ENCODE peak calls at places on chromosomes 6 and 20, in eight cellular contexts. R, A, M, G, B, E, X and H are unnamed samples.

GRCh38 chr20:46195264-46196038 is 77.3 kb downstream of the CD40 start:
- DNase-seq in R (no peak), A (no peak), M (no peak), G (no peak), B (no peak), E (no peak), X (no peak), H (no peak)

GRCh38 chr6:27148404-27148795 is 99.1 kb upstream of the PRSS16 start:
- DNase-seq in R (no peak), A (no peak), M (no peak), G (no peak), B (no peak), E (no peak), X (no peak), H (no peak)

GRCh38 chr6:131980791-131981623 is 29.8 kb upstream of the CCN2 start:
- DNase-seq in R (no peak), A (no peak), M (no peak), G (no peak), B (no peak), E (no peak), X (peak; percentile 41), H (no peak)

GRCh38 chr6:33007831-33008395 is 1.5 kb downstream of the HLA-DOA start:
- DNase-seq in R (no peak), A (no peak), M (no peak), G (no peak), B (no peak), E (no peak), X (no peak), H (no peak)

GRCh38 chr6:146090474-146090873 is 61.6 kb downstream of the GRM1 start:
- DNase-seq in R (no peak), A (peak; percentile 57), M (no peak), G (no peak), B (no peak), E (no peak), X (no peak), H (no peak)

GRCh38 chr6:135179920-135180457 is 1.1 kb upstream of the MYB start:
- DNase-seq in R (no peak), A (no peak), M (peak; percentile 46), G (no peak), B (no peak), E (no peak), X (no peak), H (no peak)

GRCh38 chr6:138250513-138251247 is 32.4 kb upstream of the PBOV1 start:
- DNase-seq in R (peak; percentile 26), A (peak; percentile 90), M (peak; percentile 5), G (no peak), B (peak; percentile 59), E (no peak), X (no peak), H (no peak)

GRCh38 chr20:47377122-47377722 is 20.7 kb upstream of the ZMYND8 start:
- DNase-seq in R (no peak), A (peak; percentile 82), M (no peak), G (no peak), B (no peak), E (no peak), X (no peak), H (no peak)

GRCh38 chr6:135922170-135922569 is 70.7 kb downstream of the PDE7B start:
- DNase-seq in R (no peak), A (peak; percentile 96), M (peak; percentile 98), G (no peak), B (no peak), E (peak; percentile 72), X (no peak), H (no peak)

GRCh38 chr6:147204843-147205311 is 660 bp downstream of the STXBP5 start:
- DNase-seq in R (no peak), A (peak; percentile 48), M (peak; percentile 10), G (no peak), B (no peak), E (no peak), X (no peak), H (no peak)

GRCh38 chr6:63634630-63635029 is 972 bp upstream of the PHF3 start:
- DNase-seq in R (no peak), A (no peak), M (no peak), G (no peak), B (no peak), E (no peak), X (no peak), H (no peak)

GRCh38 chr20:3729811-3730550 is 2.5 kb upstream of the HSPA12B start:
- DNase-seq in R (no peak), A (no peak), M (no peak), G (no peak), B (no peak), E (peak; percentile 60), X (no peak), H (no peak)

GRCh38 chr20:3730803-3731370 is 1.6 kb upstream of the HSPA12B start:
- DNase-seq in R (no peak), A (no peak), M (no peak), G (no peak), B (no peak), E (no peak), X (no peak), H (no peak)

GRCh38 chr20:3728876-3729275 is 3.6 kb upstream of the HSPA12B start:
- DNase-seq in R (no peak), A (no peak), M (no peak), G (no peak), B (no peak), E (peak; percentile 58), X (no peak), H (no peak)

GRCh38 chr20:3728354-3728753 is 4.1 kb upstream of the HSPA12B start:
- DNase-seq in R (no peak), A (no peak), M (no peak), G (no peak), B (no peak), E (no peak), X (no peak), H (no peak)

DNA sequence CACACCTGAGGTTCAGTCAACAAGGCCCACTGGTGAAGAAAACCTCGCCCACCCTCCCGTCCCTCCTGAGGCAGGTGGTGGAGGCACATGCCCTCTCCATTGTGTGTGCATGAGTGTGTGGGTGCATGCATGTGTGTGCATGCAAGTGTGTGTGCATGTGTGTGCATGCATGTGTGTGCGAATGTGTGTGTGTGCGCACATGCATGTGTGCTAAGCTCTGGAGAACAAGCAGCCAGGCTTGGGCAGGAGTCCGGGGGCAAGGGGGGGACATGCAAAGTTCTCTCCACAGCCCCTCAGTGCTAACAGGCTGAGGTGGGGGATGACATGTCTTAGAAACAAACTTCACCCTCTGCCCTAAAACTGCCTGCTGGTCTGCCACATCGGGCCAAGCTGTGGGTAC is 3.1 kb upstream of the HSPA12B start:
- DNase-seq in R (no peak), A (no peak), M (no peak), G (no peak), B (no peak), E (no peak), X (no peak), H (no peak)
- H3K27me3 ChIP-seq in R (peaks cover 4% of the 10 kb centered on the region), A (no peaks in the 10 kb centered on the region), M (peaks cover 72% of the 10 kb centered on the region), G (no peaks in the 10 kb centered on the region), B (no peaks in the 10 kb centered on the region), E (peaks cover 35% of the 10 kb centered on the region), X (peaks cover 46% of the 10 kb centered on the region), H (peaks cover 15% of the 10 kb centered on the region)

DNA sequence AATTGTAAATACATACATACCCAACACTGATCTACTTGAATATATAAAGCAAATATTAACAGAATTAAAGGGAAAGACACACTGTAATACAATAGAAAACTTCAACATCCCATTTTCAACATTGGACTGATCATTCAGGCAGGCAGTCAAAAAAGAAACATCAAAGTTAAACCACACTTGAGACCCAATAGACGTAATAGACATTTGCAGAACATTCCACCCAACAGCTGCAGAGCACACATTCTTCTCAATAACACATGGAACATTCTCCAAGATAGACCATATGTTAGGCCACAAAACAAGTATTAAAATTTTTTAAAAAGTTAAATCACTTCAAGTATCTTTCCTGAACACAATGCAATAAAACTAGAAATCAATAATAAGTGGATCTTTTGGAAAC is 698.2 kb downstream of the COL12A1 start:
- DNase-seq in R (no peak), A (no peak), M (no peak), G (no peak), B (no peak), E (no peak), X (no peak), H (no peak)
- H3K27ac ChIP-seq in R (no peak overlapping the region), A (no peak overlapping the region), M (no peak overlapping the region), G (no peak overlapping the region), B (no peak overlapping the region), E (no peak overlapping the region), X (no peak overlapping the region), H (no peak overlapping the region)

DNA sequence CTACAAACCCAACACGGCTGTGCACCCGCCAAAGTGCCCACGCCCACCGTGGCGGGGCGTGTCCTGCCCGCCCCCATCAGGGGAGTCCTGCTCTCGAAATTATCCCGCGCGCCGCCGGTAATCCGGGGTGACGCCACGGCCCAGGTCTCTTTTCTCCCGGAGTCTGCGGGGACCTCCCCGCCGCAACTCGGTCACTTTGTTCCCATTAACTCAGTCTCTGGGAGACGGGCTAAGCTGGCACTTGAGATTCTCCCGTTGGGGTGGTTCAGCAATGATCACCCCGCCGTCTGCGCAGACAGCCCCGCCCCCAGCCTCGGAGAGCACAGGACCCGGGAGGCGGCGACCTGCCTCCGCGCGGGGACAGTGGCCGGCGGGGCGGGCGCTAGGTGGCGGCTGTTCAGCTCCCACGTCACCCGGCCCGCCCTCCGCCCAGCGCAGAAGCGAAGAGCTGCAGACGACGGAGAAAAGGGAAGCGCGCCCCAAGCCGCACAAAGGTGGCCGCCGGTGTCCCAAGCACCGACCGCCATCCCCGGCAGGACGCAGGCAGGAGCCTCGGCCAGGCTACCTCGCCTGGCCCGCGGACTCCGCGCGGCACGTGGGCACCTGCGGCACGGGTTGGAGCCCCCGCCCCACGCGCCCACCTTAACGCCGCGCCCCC is 31.5 kb downstream of the SF3B5 start:
- DNase-seq in R (peak; percentile 85), A (peak; percentile 31), M (no peak), G (peak; percentile 96), B (peak; percentile 79), E (peak; percentile 82), X (peak; percentile 95), H (peak; percentile 78)
- H3K27me3 ChIP-seq in R (peaks cover 3% of the 10 kb centered on the region), A (peaks cover 13% of the 10 kb centered on the region), M (peaks cover 64% of the 10 kb centered on the region), G (no peaks in the 10 kb centered on the region), B (no peaks in the 10 kb centered on the region), E (peaks cover 49% of the 10 kb centered on the region), X (peaks cover 3% of the 10 kb centered on the region), H (no peaks in the 10 kb centered on the region)

GRCh38 chr20:18138639-18139583 is 1.2 kb downstream of the KAT14 start:
- DNase-seq in R (no peak), A (no peak), M (no peak), G (no peak), B (no peak), E (no peak), X (no peak), H (no peak)

GRCh38 chr20:18133962-18134361 is 3.7 kb upstream of the KAT14 start:
- DNase-seq in R (no peak), A (peak; percentile 27), M (no peak), G (no peak), B (no peak), E (no peak), X (peak; percentile 28), H (no peak)

GRCh38 chr20:18139832-18140231 is 2.2 kb downstream of the KAT14 start:
- DNase-seq in R (no peak), A (no peak), M (no peak), G (no peak), B (no peak), E (no peak), X (no peak), H (no peak)

GRCh38 chr20:18137412-18138265 is at the start of the genes KAT14 and PET117:
- DNase-seq in R (peak; percentile 96), A (peak; percentile 93), M (peak; percentile 89), G (peak; percentile 95), B (peak; percentile 83), E (peak; percentile 93), X (peak; percentile 91), H (peak; percentile 82)

DNA sequence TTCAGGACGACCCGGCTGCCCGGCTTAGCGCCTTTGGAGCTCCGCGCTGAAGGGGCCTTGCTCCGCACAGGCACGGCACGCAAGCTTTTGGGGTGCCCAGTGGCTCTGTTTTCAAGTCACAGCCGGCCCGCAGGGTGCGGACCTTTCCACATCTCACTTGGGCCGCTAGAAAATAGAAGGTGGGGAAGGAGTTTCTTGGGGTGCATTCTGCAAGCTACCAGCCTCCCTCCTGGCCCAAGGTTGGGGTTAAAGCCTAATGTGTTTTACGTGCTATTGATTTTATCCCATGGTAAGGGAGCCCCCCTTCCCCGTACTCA is 561 bp downstream of the KAT14 start:
- DNase-seq in R (no peak), A (no peak), M (no peak), G (no peak), B (no peak), E (no peak), X (no peak), H (no peak)
- H3K27ac ChIP-seq in R (peak overlapping the region; percentile 96), A (peak overlapping the region; percentile 75), M (peak overlapping the region; percentile 94), G (peak overlapping the region; percentile 87), B (peak overlapping the region; percentile 94), E (peak overlapping the region; percentile 91), X (peak overlapping the region; percentile 96), H (peak overlapping the region; percentile 87)